ENCODE peak calls at places on chromosome X, in four cellular contexts. One of them, this sample, is unnamed.

GRCh38 chrX:150575415-150575814 is 7.0 kb downstream of the MTM1 start:
- DNase-seq in activated B cell treated with CpG ODN at 0.5 μM for 24 hours: no peak
- DNase-seq in T-helper 2 cell: peak; percentile 35
- DNase-seq in GM12865: peak; percentile 38
- DNase-seq in this sample: no peak

GRCh38 chrX:103453655-103454054 is 65.6 kb downstream of the RAB40A start:
- DNase-seq in activated B cell treated with CpG ODN at 0.5 μM for 24 hours: no peak
- DNase-seq in T-helper 2 cell: no peak
- DNase-seq in GM12865: no peak
- DNase-seq in this sample: no peak

GRCh38 chrX:129626026-129626425 is 28.7 kb downstream of the APLN start:
- DNase-seq in activated B cell treated with CpG ODN at 0.5 μM for 24 hours: no peak
- DNase-seq in T-helper 2 cell: no peak
- DNase-seq in GM12865: no peak
- DNase-seq in this sample: no peak

GRCh38 chrX:71990518-71990917 is 79.9 kb downstream of the NHSL2 start:
- DNase-seq in activated B cell treated with CpG ODN at 0.5 μM for 24 hours: no peak
- DNase-seq in T-helper 2 cell: no peak
- DNase-seq in GM12865: no peak
- DNase-seq in this sample: no peak

GRCh38 chrX:12567857-12568256 is 223.4 kb upstream of the PRPS2 start:
- DNase-seq in activated B cell treated with CpG ODN at 0.5 μM for 24 hours: no peak
- DNase-seq in T-helper 2 cell: no peak
- DNase-seq in GM12865: peak; percentile 9
- DNase-seq in this sample: no peak

GRCh38 chrX:40950546-40950945 is 134.7 kb upstream of the USP9X start:
- DNase-seq in activated B cell treated with CpG ODN at 0.5 μM for 24 hours: no peak
- DNase-seq in T-helper 2 cell: no peak
- DNase-seq in GM12865: no peak
- DNase-seq in this sample: no peak

GRCh38 chrX:29229802-29230201 is 642.6 kb downstream of the IL1RAPL1 start:
- DNase-seq in activated B cell treated with CpG ODN at 0.5 μM for 24 hours: no peak
- DNase-seq in T-helper 2 cell: no peak
- DNase-seq in GM12865: no peak
- DNase-seq in this sample: no peak

GRCh38 chrX:23514082-23514481 is 153.2 kb upstream of the PRDX4 start:
- DNase-seq in activated B cell treated with CpG ODN at 0.5 μM for 24 hours: no peak
- DNase-seq in T-helper 2 cell: no peak
- DNase-seq in GM12865: no peak
- DNase-seq in this sample: no peak

GRCh38 chrX:13716905-13717304 is 17.5 kb downstream of the TRAPPC2 start:
- DNase-seq in activated B cell treated with CpG ODN at 0.5 μM for 24 hours: no peak
- DNase-seq in T-helper 2 cell: no peak
- DNase-seq in GM12865: no peak
- DNase-seq in this sample: no peak

GRCh38 chrX:135893294-135893817 is at the start of the genes CT45A10 and SAGE1:
- DNase-seq in activated B cell treated with CpG ODN at 0.5 μM for 24 hours: no peak
- DNase-seq in T-helper 2 cell: no peak
- DNase-seq in GM12865: no peak
- DNase-seq in this sample: no peak

GRCh38 chrX:43753637-43754036 is 97.5 kb downstream of the MAOA start:
- DNase-seq in activated B cell treated with CpG ODN at 0.5 μM for 24 hours: no peak
- DNase-seq in T-helper 2 cell: no peak
- DNase-seq in GM12865: no peak
- DNase-seq in this sample: no peak

GRCh38 chrX:151974336-151975227 is at the start of gene GABRE:
- DNase-seq in activated B cell treated with CpG ODN at 0.5 μM for 24 hours: no peak
- DNase-seq in T-helper 2 cell: no peak
- DNase-seq in GM12865: no peak
- DNase-seq in this sample: no peak

GRCh38 chrX:40406330-40406859 is 174.4 kb upstream of the ATP6AP2 start:
- DNase-seq in activated B cell treated with CpG ODN at 0.5 μM for 24 hours: no peak
- DNase-seq in T-helper 2 cell: no peak
- DNase-seq in GM12865: peak; percentile 73
- DNase-seq in this sample: no peak

GRCh38 chrX:118226060-118226428 is 109.4 kb upstream of the KLHL13 start:
- DNase-seq in activated B cell treated with CpG ODN at 0.5 μM for 24 hours: no peak
- DNase-seq in T-helper 2 cell: no peak
- DNase-seq in GM12865: no peak
- DNase-seq in this sample: peak; percentile 25

GRCh38 chrX:46398874-46399273 is 146.3 kb downstream of the ZNF674 start:
- DNase-seq in activated B cell treated with CpG ODN at 0.5 μM for 24 hours: no peak
- DNase-seq in T-helper 2 cell: no peak
- DNase-seq in GM12865: no peak
- DNase-seq in this sample: no peak

GRCh38 chrX:43140546-43140945 is 362.6 kb upstream of the PPP1R2C start:
- DNase-seq in activated B cell treated with CpG ODN at 0.5 μM for 24 hours: no peak
- DNase-seq in T-helper 2 cell: no peak
- DNase-seq in GM12865: no peak
- DNase-seq in this sample: no peak

GRCh38 chrX:44580466-44580865 is 37.8 kb upstream of the FUNDC1 start:
- DNase-seq in activated B cell treated with CpG ODN at 0.5 μM for 24 hours: no peak
- DNase-seq in T-helper 2 cell: no peak
- DNase-seq in GM12865: no peak
- DNase-seq in this sample: no peak

GRCh38 chrX:152844256-152844655 is 13.4 kb downstream of the NSDHL start:
- DNase-seq in activated B cell treated with CpG ODN at 0.5 μM for 24 hours: no peak
- DNase-seq in T-helper 2 cell: no peak
- DNase-seq in GM12865: no peak
- DNase-seq in this sample: no peak

GRCh38 chrX:154378059-154378798 is 866 bp upstream of the EMD start:
- DNase-seq in activated B cell treated with CpG ODN at 0.5 μM for 24 hours: peak; percentile 83
- DNase-seq in T-helper 2 cell: no peak
- DNase-seq in GM12865: no peak
- DNase-seq in this sample: peak; percentile 89

GRCh38 chrX:106042296-106042695 is 3.8 kb upstream of the SERPINA7 start:
- DNase-seq in activated B cell treated with CpG ODN at 0.5 μM for 24 hours: no peak
- DNase-seq in T-helper 2 cell: no peak
- DNase-seq in GM12865: no peak
- DNase-seq in this sample: no peak

GRCh38 chrX:138939038-138939437 is 227.5 kb upstream of the FGF13 start:
- DNase-seq in activated B cell treated with CpG ODN at 0.5 μM for 24 hours: no peak
- DNase-seq in T-helper 2 cell: no peak
- DNase-seq in GM12865: no peak
- DNase-seq in this sample: no peak

GRCh38 chrX:100673397-100673953 is 29.5 kb downstream of the SRPX2 start:
- DNase-seq in activated B cell treated with CpG ODN at 0.5 μM for 24 hours: no peak
- DNase-seq in T-helper 2 cell: no peak
- DNase-seq in GM12865: no peak
- DNase-seq in this sample: no peak

GRCh38 chrX:33194289-33194688 is 17.1 kb downstream of the DMD start:
- DNase-seq in activated B cell treated with CpG ODN at 0.5 μM for 24 hours: no peak
- DNase-seq in T-helper 2 cell: no peak
- DNase-seq in GM12865: no peak
- DNase-seq in this sample: no peak

GRCh38 chrX:137929951-137930350 is 364.0 kb downstream of the ZIC3 start:
- DNase-seq in activated B cell treated with CpG ODN at 0.5 μM for 24 hours: no peak
- DNase-seq in T-helper 2 cell: no peak
- DNase-seq in GM12865: no peak
- DNase-seq in this sample: no peak

GRCh38 chrX:130682990-130683389 is 220.0 kb downstream of the ENOX2 start:
- DNase-seq in activated B cell treated with CpG ODN at 0.5 μM for 24 hours: no peak
- DNase-seq in T-helper 2 cell: no peak
- DNase-seq in GM12865: no peak
- DNase-seq in this sample: no peak

GRCh38 chrX:19545651-19546050 is 30.3 kb upstream of the MAP3K15 start:
- DNase-seq in activated B cell treated with CpG ODN at 0.5 μM for 24 hours: no peak
- DNase-seq in T-helper 2 cell: no peak
- DNase-seq in GM12865: no peak
- DNase-seq in this sample: no peak

GRCh38 chrX:116961872-116962582 is 499.3 kb upstream of the CT83 start:
- DNase-seq in activated B cell treated with CpG ODN at 0.5 μM for 24 hours: no peak
- DNase-seq in T-helper 2 cell: no peak
- DNase-seq in GM12865: no peak
- DNase-seq in this sample: no peak

GRCh38 chrX:48663241-48663640 is 20.4 kb upstream of the WAS start:
- DNase-seq in activated B cell treated with CpG ODN at 0.5 μM for 24 hours: no peak
- DNase-seq in T-helper 2 cell: no peak
- DNase-seq in GM12865: no peak
- DNase-seq in this sample: no peak

GRCh38 chrX:119008122-119008744 is 33.8 kb downstream of the LONRF3 start:
- DNase-seq in activated B cell treated with CpG ODN at 0.5 μM for 24 hours: peak; percentile 18
- DNase-seq in T-helper 2 cell: peak; percentile 2
- DNase-seq in GM12865: peak; percentile 20
- DNase-seq in this sample: peak; percentile 18

GRCh38 chrX:7028246-7028645 is 119.3 kb upstream of the STS start:
- DNase-seq in activated B cell treated with CpG ODN at 0.5 μM for 24 hours: no peak
- DNase-seq in T-helper 2 cell: no peak
- DNase-seq in GM12865: no peak
- DNase-seq in this sample: no peak

GRCh38 chrX:24965400-24965799 is 50.4 kb downstream of the ARX start:
- DNase-seq in activated B cell treated with CpG ODN at 0.5 μM for 24 hours: no peak
- DNase-seq in T-helper 2 cell: no peak
- DNase-seq in GM12865: no peak
- DNase-seq in this sample: no peak

GRCh38 chrX:150192846-150193245 is 170.3 kb upstream of the MAMLD1 start:
- DNase-seq in activated B cell treated with CpG ODN at 0.5 μM for 24 hours: no peak
- DNase-seq in T-helper 2 cell: no peak
- DNase-seq in GM12865: no peak
- DNase-seq in this sample: no peak

GRCh38 chrX:104833401-104833800 is 267.4 kb downstream of the IL1RAPL2 start:
- DNase-seq in activated B cell treated with CpG ODN at 0.5 μM for 24 hours: no peak
- DNase-seq in T-helper 2 cell: no peak
- DNase-seq in GM12865: no peak
- DNase-seq in this sample: no peak

GRCh38 chrX:100341111-100341510 is 69.0 kb downstream of the PCDH19 start:
- DNase-seq in activated B cell treated with CpG ODN at 0.5 μM for 24 hours: no peak
- DNase-seq in T-helper 2 cell: no peak
- DNase-seq in GM12865: no peak
- DNase-seq in this sample: no peak

GRCh38 chrX:1448793-1449580 is 3.7 kb downstream of the ASMTL start:
- DNase-seq in activated B cell treated with CpG ODN at 0.5 μM for 24 hours: peak; percentile 7
- DNase-seq in T-helper 2 cell: no peak
- DNase-seq in GM12865: no peak
- DNase-seq in this sample: no peak

GRCh38 chrX:21875013-21875412 is 19.2 kb downstream of the YY2 start:
- DNase-seq in activated B cell treated with CpG ODN at 0.5 μM for 24 hours: no peak
- DNase-seq in T-helper 2 cell: no peak
- DNase-seq in GM12865: no peak
- DNase-seq in this sample: no peak